ENCODE peak calls at places on chromosomes 4 and X, in six cellular contexts. M is SK-N-SH, V is HepG2, D is A549, Z is H1, I is K562. C is an unnamed sample.

GRCh38 chr4:25308266-25308665 is 4.3 kb upstream of the ZCCHC4 start:
- DNase-seq in Z (no peak), I (no peak), D (no peak), V (no peak), M (no peak), C (no peak)

GRCh38 chr4:140483445-140483844 is 14.6 kb downstream of the MGAT4D start:
- DNase-seq in V (no peak), M (no peak), D (no peak), I (no peak), Z (no peak), C (no peak)

GRCh38 chr4:177250056-177250696 is 59.5 kb upstream of the NEIL3 start:
- DNase-seq in Z (peak), V (peak), M (peak), D (peak), I (peak), C (no peak)

GRCh38 chr4:61648264-61648663 is 448.1 kb downstream of the ADGRL3 start:
- DNase-seq in I (no peak), V (no peak), D (no peak), Z (no peak), M (no peak), C (no peak)

GRCh38 chr4:146582864-146583263 is 55.8 kb upstream of the POU4F2 start:
- DNase-seq in D (no peak), M (no peak), I (no peak), V (no peak), Z (no peak), C (no peak)

GRCh38 chrX:129638917-129639316 is 15.8 kb downstream of the APLN start:
- DNase-seq in M (no peak), D (no peak), I (no peak), V (no peak), Z (no peak), C (no peak)

GRCh38 chrX:43618376-43619205 is 37.5 kb upstream of the MAOA start:
- DNase-seq in M (no peak), I (no peak), V (peak), Z (peak), D (no peak), C (no peak)

GRCh38 chr4:152644130-152644529 is 35.7 kb downstream of the TMEM154 start:
- DNase-seq in I (no peak), V (no peak), D (no peak), M (peak), Z (no peak), C (no peak)

GRCh38 chr4:41258783-41259182 is 2.1 kb downstream of the UCHL1 start:
- DNase-seq in M (peak), Z (no peak), I (no peak), D (peak), V (peak), C (no peak)

GRCh38 chrX:74613350-74614192 is 853 bp downstream of the RLIM start:
- DNase-seq in M (peak), V (peak), D (peak), I (peak), Z (no peak), C (no peak)

DNA sequence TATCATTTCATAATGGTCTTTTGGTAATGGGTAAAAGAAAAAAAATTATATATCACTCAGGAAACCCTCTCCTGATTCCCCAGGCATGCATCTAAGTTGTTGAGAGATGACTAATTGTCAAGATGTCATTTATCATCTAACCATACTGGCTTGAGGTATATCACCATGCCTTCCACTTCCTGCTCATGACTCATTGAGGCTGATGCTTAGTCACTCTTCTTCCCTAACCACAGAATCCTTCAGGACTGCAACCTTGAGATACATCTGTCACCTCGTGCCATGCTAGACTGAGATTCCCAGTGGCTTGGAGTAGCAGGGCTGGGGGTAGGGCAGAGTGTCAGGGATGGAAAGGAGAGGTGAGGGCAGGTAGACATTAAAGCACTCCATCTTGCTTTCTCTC is 782.5 kb upstream of the INTU start:
- DNase-seq in I (peak), M (peak), V (no peak), Z (no peak), D (peak), C (no peak)
- TF ChIP-seq RAD21 in I (peak), M (no peak), V (no peak), Z (no peak), D (no peak), C (no peak)

GRCh38 chr4:11487876-11488545 is 59.3 kb upstream of the HS3ST1 start:
- DNase-seq in Z (no peak), D (no peak), V (no peak), I (no peak), M (no peak), C (no peak)

GRCh38 chr4:11488657-11489448 is 60.2 kb upstream of the HS3ST1 start:
- DNase-seq in V (no peak), I (no peak), D (no peak), M (no peak), Z (no peak), C (no peak)

GRCh38 chr4:11485926-11486325 is 57.2 kb upstream of the HS3ST1 start:
- DNase-seq in D (no peak), V (no peak), Z (no peak), M (no peak), I (no peak), C (no peak)

GRCh38 chr4:11487139-11487538 is 58.4 kb upstream of the HS3ST1 start:
- DNase-seq in I (no peak), M (no peak), V (no peak), Z (no peak), D (no peak), C (no peak)

DNA sequence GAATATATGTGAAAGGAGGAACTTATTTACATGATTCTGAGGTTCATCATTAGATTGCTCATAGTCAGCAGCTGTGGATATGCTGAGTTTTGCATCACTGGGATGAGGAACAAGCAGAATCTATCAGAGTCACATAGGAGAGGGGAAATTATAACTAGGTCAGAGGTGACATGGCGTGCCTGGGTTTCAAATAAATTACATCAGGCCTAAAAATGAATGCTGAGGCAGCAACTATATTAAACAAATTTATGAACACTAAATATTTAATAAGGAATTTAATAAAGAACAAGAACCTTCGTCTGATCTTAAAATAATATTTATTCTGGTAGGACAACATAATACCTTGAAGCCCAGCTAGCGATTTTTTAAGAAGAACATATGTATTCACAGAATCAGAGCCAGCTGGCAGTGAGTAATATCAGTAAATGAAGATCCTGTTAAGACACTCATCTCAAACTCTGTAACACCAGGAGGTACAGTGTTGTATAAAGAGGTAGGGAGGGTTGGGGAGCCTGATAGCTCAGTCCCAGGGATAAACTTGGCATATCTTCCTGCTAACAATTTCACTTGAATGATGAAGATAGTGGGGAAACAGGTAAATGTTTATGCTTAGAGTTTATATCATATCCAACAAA is 60.9 kb upstream of the HS3ST1 start:
- DNase-seq in Z (no peak), M (no peak), I (no peak), D (no peak), V (no peak), C (no peak)
- TF ChIP-seq EP300 in Z (no peak), M (no peak), I (no peak), D (no peak), V (no peak), C (no peak)

GRCh38 chr4:137065306-137065705 is 467.0 kb downstream of the PCDH18 start:
- DNase-seq in V (no peak), Z (no peak), M (no peak), I (no peak), D (no peak), C (no peak)
- TF ChIP-seq RAD21 in V (no peak), Z (no peak), M (no peak), I (no peak), D (no peak), C (no peak)

GRCh38 chrX:9707306-9708015 is 58.2 kb downstream of the GPR143 start:
- DNase-seq in M (no peak), I (no peak), V (no peak), Z (no peak), D (no peak), C (no peak)
- TF ChIP-seq EP300 in M (no peak), I (no peak), V (no peak), Z (no peak), D (no peak), C (no peak)

GRCh38 chr4:168803727-168804126 is 206.3 kb downstream of the CBR4 start:
- DNase-seq in V (no peak), D (no peak), I (no peak), Z (no peak), M (no peak), C (no peak)
- TF ChIP-seq RAD21 in V (no peak), D (no peak), I (no peak), Z (no peak), M (no peak), C (no peak)

DNA sequence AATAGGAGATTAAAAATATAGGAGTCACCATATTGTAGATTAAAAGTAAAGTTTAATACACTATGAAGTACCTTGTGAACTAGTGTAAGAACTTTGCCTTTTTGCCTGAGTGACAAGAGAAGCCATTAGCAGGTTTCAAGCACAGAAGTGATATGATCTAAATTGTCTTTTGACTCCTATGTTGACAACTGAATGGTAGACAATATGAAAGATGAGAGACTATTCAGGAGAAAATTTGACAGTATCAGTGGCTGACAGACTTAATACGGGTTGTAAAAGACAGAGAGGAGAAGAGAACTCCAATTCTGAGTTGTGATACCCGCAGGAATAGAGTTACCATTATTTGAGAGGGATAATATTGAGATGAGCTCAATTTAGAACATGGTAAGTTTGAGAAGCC is 1259.8 kb downstream of the PCDH7 start:
- DNase-seq in Z (no peak), M (no peak), V (no peak), D (no peak), I (no peak), C (no peak)
- TF ChIP-seq EP300 in Z (no peak), M (no peak), V (no peak), D (no peak), I (no peak), C (no peak)

GRCh38 chr4:8274772-8275241 is 5.3 kb downstream of the HTRA3 start:
- DNase-seq in D (no peak), I (no peak), Z (no peak), V (no peak), M (peak), C (no peak)
- TF ChIP-seq RAD21 in D (no peak), I (peak), Z (no peak), V (no peak), M (peak), C (no peak)

GRCh38 chr4:30776921-30777415 is 56.8 kb downstream of the PCDH7 start:
- DNase-seq in M (no peak), V (no peak), I (no peak), Z (no peak), D (no peak), C (no peak)
- TF ChIP-seq EP300 in M (no peak), V (no peak), I (no peak), Z (no peak), D (no peak), C (no peak)

DNA sequence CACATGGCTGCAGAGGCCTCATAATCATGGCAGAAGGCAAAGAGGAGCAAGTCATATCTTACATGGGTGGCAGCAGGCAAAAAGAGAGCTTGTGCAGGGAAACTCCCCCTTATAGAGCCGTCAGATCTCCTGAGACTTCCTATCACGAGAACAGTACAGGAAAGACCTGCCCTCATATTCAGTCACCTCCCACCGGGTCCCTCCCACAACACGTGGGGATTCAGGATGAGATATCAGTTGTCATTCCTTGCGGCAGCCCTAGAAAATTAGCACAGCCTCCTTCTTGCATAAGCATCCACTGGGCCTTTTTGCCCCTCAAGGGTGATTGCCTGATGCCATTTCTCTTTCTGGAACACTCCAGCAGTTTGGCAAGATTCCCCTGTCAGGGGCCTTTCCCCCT is 61.7 kb upstream of the STX18 start:
- DNase-seq in I (no peak), Z (no peak), D (no peak), V (no peak), M (no peak), C (no peak)
- TF ChIP-seq RAD21 in I (no peak), Z (no peak), D (no peak), V (no peak), M (no peak), C (no peak)

GRCh38 chr4:149897784-149898183 is 82.1 kb upstream of the IQCM start:
- DNase-seq in M (no peak), V (no peak), Z (no peak), D (no peak), I (no peak), C (no peak)

GRCh38 chr4:149896428-149896827 is 80.8 kb upstream of the IQCM start:
- DNase-seq in M (no peak), V (no peak), I (no peak), D (no peak), Z (no peak), C (no peak)

DNA sequence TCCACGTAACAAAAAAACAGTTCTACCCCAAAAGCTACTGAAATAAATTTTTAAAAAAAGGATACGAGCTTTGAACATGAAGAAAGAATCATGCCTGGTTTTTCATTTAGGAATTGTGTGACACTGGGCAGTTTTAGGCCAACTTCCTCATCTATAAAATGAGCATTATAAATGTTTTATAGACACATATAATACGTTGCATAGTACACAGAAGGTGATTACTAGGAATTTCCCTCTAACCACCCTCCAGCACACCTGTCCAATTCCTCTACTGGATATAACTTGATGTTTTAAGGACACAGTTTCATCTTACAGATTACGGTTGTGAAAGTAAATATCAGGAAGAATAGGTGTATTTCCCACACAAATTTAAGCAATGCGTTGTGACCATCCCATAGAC is 85.5 kb upstream of the IQCM start:
- DNase-seq in V (no peak), I (no peak), D (no peak), Z (no peak), M (no peak), C (no peak)
- TF ChIP-seq EP300 in V (no peak), I (no peak), D (no peak), Z (no peak), M (no peak), C (no peak)

C was measured in GM12878.